ENCODE peak calls at places on chromosomes 11 and 22, in four cellular contexts. F is Panc1, K is pancreas, T is endodermal cell. G is an unnamed sample.

GRCh38 chr11:32829680-32830412 is at the start of gene PRRG4:
- DNase-seq in F (no peak), K (peak; percentile 86), T (peak; percentile 87), G (peak; percentile 44)

GRCh38 chr22:30251661-30252226 is 5.2 kb upstream of the LIF start:
- DNase-seq in F (no peak), K (no peak), T (no peak), G (no peak)

GRCh38 chr11:66976048-66976467 is 954 bp downstream of the C11orf86 start:
- DNase-seq in F (no peak), K (no peak), T (peak; percentile 96), G (no peak)

GRCh38 chr11:77602385-77603105 is 12.8 kb downstream of the AQP11 start:
- DNase-seq in F (no peak), K (no peak), T (no peak), G (no peak)

GRCh38 chr11:83007909-83008580 is 63.7 kb downstream of the RAB30 start:
- DNase-seq in F (no peak), K (peak; percentile 78), T (peak; percentile 68), G (peak; percentile 41)

GRCh38 chr11:113372317-113372716 is 15.3 kb upstream of the ANKK1 start:
- DNase-seq in F (no peak), K (no peak), T (no peak), G (no peak)

GRCh38 chr11:83713701-83714100 is 427.5 kb upstream of the CCDC90B start:
- DNase-seq in F (no peak), K (no peak), T (no peak), G (peak; percentile 52)

GRCh38 chr11:94675239-94675638 is 92.9 kb upstream of the AMOTL1 start:
- DNase-seq in F (no peak), K (no peak), T (no peak), G (no peak)

GRCh38 chr22:49667236-49667635 is 160.4 kb downstream of the BRD1 start:
- DNase-seq in F (no peak), K (no peak), T (peak; percentile 26), G (no peak)

GRCh38 chr11:27444801-27445215 is 27.8 kb downstream of the LGR4 start:
- DNase-seq in F (no peak), K (no peak), T (peak; percentile 81), G (no peak)

GRCh38 chr11:120618399-120618798 is 106.9 kb downstream of the GRIK4 start:
- DNase-seq in F (no peak), K (no peak), T (no peak), G (no peak)

GRCh38 chr11:9015677-9016076 is 11.9 kb upstream of the NRIP3 start:
- DNase-seq in F (peak; percentile 81), K (peak; percentile 60), T (peak; percentile 87), G (peak; percentile 52)

GRCh38 chr22:22678970-22679369 is 34.6 kb downstream of the GGTLC2 start:
- DNase-seq in F (no peak), K (no peak), T (no peak), G (no peak)

GRCh38 chr11:17544181-17544622 is at the start of gene USH1C:
- DNase-seq in F (no peak), K (peak; percentile 77), T (peak; percentile 94), G (no peak)

GRCh38 chr22:43885786-43886185 is 6.0 kb downstream of the PNPLA5 start:
- DNase-seq in F (no peak), K (no peak), T (no peak), G (no peak)

GRCh38 chr11:108697872-108698473 is 33.1 kb downstream of the DDX10 start:
- DNase-seq in F (peak; percentile 64), K (no peak), T (peak; percentile 76), G (no peak)

GRCh38 chr11:88266919-88267318 is 70.6 kb downstream of the CTSC start:
- DNase-seq in F (no peak), K (no peak), T (no peak), G (no peak)

GRCh38 chr11:125214466-125215204 is 50.1 kb downstream of the PKNOX2 start:
- DNase-seq in F (no peak), K (no peak), T (no peak), G (no peak)

GRCh38 chr11:77449060-77449521 is 24.8 kb downstream of the PAK1 start:
- DNase-seq in F (no peak), K (no peak), T (no peak), G (no peak)

GRCh38 chr11:70050243-70050642 is 27.9 kb upstream of the ANO1 start:
- DNase-seq in F (no peak), K (no peak), T (no peak), G (no peak)

GRCh38 chr22:46432164-46433068 is 96.9 kb downstream of the TRMU start:
- DNase-seq in F (no peak), K (no peak), T (no peak), G (no peak)

GRCh38 chr11:2830886-2831285 is 54.7 kb downstream of the CDKN1C start:
- DNase-seq in F (no peak), K (peak; percentile 41), T (no peak), G (peak; percentile 42)

GRCh38 chr11:95791385-95792033 is 1.2 kb downstream of the CEP57 start:
- DNase-seq in F (no peak), K (no peak), T (no peak), G (no peak)

GRCh38 chr22:45485271-45485670 is 17.4 kb upstream of the FBLN1 start:
- DNase-seq in F (no peak), K (no peak), T (no peak), G (no peak)

GRCh38 chr11:132771746-132772145 is 760.6 kb downstream of the OPCML start:
- DNase-seq in F (no peak), K (no peak), T (no peak), G (no peak)

GRCh38 chr11:1235615-1236315 is 12.9 kb downstream of the MUC5B start:
- DNase-seq in F (no peak), K (peak; percentile 58), T (no peak), G (peak; percentile 42)

GRCh38 chr11:73229321-73230275 is 11.5 kb downstream of the P2RY2 start:
- DNase-seq in F (no peak), K (no peak), T (peak; percentile 65), G (no peak)

GRCh38 chr22:35016909-35017308 is 49.0 kb upstream of the ISX start:
- DNase-seq in F (no peak), K (no peak), T (peak; percentile 22), G (no peak)

GRCh38 chr11:131300304-131300703 is 70.1 kb upstream of the NTM start:
- DNase-seq in F (no peak), K (no peak), T (no peak), G (no peak)

GRCh38 chr11:124829986-124830385 is 29.8 kb upstream of the MSANTD2 start:
- DNase-seq in F (no peak), K (no peak), T (no peak), G (no peak)

GRCh38 chr11:69654660-69655478 is 13.9 kb downstream of the CCND1 start:
- DNase-seq in F (no peak), K (peak; percentile 77), T (peak; percentile 75), G (peak; percentile 38)

GRCh38 chr22:40263191-40263590 is 83.1 kb upstream of the ADSL start:
- DNase-seq in F (no peak), K (no peak), T (no peak), G (no peak)

GRCh38 chr11:76918941-76919386 is 58.2 kb downstream of the ACER3 start:
- DNase-seq in F (peak; percentile 61), K (no peak), T (no peak), G (no peak)

GRCh38 chr22:50294319-50294656 is 13.2 kb downstream of the PLXNB2 start:
- DNase-seq in F (no peak), K (no peak), T (no peak), G (no peak)

GRCh38 chr22:20312396-20313191 is 7.3 kb downstream of the DGCR6L start:
- DNase-seq in F (no peak), K (no peak), T (peak; percentile 29), G (no peak)

GRCh38 chr11:77084581-77085191 is 17.9 kb downstream of the CAPN5 start:
- DNase-seq in F (no peak), K (peak; percentile 51), T (no peak), G (no peak)

DNA sequence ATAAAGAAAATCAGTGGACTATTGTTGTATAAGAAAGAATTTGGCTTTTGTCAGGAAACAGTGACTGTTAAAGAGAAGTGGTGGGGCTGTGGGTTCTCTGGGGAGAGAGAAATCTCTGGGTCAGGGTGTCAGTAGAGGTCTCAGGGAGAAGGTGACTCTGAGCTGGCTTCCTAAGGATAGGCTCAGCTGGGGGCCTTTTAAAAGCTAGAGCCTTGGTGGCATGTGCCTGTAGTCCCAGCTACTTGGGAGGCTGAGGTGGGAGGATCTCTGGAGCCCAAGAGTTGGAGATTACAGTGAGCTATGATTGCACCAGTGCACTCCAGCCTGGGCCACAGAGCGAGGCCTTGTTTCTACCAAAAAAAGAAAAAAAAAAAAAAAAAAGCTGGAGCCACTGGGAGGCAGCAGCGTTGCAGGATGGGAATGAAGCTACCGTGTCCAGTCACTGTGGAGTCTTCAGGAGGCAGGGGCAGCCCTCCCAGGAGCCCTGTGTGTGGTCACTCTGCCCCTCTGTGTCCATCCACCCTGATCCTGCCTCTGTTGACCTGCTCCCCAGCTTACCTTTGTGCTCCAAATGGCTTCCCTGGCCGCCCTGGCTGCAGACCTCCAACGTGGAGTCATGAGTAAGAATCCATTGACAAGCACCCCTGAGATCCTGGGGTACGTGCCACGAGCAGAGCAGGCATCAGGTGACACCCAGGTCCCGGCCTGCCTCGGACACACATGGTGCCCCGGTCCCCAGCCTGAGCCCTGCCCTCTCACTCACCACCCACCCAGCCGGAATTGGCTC is 5.4 kb upstream of the MIF start:
- DNase-seq in F (no peak), K (peak; percentile 56), T (peak; percentile 59), G (no peak)
- TF ChIP-seq CTCF in F (peak; percentile 11), K (no peak), T (peak; percentile 31), G (no peak)

GRCh38 chr11:47516155-47516554 is 36.8 kb downstream of the CELF1 start:
- DNase-seq in F (no peak), K (no peak), T (no peak), G (no peak)
- H3K4me3 ChIP-seq in F (no peak overlapping the region), K (no peak overlapping the region), T (no peak overlapping the region), G (no peak overlapping the region)

GRCh38 chr22:18999416-18999815 is 63.3 kb upstream of the PRODH start:
- DNase-seq in F (no peak), K (no peak), T (no peak), G (no peak)

GRCh38 chr22:18997925-18998315 is 61.8 kb upstream of the PRODH start:
- DNase-seq in F (no peak), K (no peak), T (peak; percentile 74), G (no peak)

GRCh38 chr22:19001204-19001603 is 65.1 kb upstream of the PRODH start:
- DNase-seq in F (no peak), K (no peak), T (no peak), G (no peak)

GRCh38 chr22:18997306-18997924 is 61.3 kb upstream of the PRODH start:
- DNase-seq in F (no peak), K (no peak), T (no peak), G (no peak)

DNA sequence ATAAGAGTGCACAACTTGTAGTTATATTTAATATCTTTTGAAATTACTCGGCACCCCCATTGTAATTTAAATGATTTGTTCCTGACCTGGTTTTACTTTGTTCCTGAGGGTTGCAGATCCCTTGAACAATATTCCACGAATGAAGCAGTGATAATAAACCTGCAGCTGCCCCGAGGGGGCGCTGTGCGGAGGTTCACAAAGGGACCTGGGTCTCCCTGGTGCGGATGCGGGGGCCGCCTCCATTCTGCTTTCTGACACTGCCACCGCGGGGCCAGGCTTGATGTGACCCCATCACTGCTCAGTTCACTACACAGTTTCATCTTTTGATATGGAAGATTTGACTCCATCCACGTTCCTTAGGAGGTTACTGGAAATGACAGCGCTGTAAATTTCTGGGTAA is 62.9 kb upstream of the PRODH start:
- DNase-seq in F (no peak), K (no peak), T (peak; percentile 90), G (no peak)
- TF ChIP-seq CTCF in F (no peak), K (no peak), T (peak; percentile 96), G (no peak)

DNA sequence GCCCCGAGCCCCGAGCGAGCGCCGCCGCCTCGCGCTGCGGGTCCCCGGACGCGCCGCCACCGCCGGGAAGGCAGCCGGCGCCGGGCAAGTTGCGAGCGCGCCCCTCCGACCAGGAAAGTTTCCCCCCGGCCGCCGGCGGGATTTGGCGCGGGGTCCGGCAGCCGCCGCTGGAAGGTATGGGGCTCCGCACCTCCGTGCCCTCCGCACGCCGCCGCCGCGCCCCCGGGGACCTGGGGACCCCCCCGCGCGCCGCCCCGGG is 281 bp downstream of the TSPAN18 start:
- DNase-seq in F (no peak), K (no peak), T (peak; percentile 73), G (no peak)
- H3K4me3 ChIP-seq in F (peak overlapping the region; percentile 51), K (peak overlapping the region; percentile 24), T (peak overlapping the region; percentile 80), G (peak overlapping the region; percentile 72)